ENCODE peak calls at places on chromosomes 7 and 10, in six cellular contexts. C is GM20000, T is GM23338, R is left ventricle myocardium inferior, G is WTC11, F is AG09309. V is an unnamed sample.

GRCh38 chr10:35379226-35380137 is 43.2 kb downstream of the CCNY start:
- DNase-seq in T (peak), F (no peak), C (peak), G (peak), R (peak), V (peak)

GRCh38 chr10:87928996-87929395 is 65.6 kb downstream of the PTEN start:
- DNase-seq in G (no peak), R (no peak), C (peak), T (no peak), F (no peak), V (no peak)

GRCh38 chr10:30445716-30446115 is 11.7 kb downstream of the MAP3K8 start:
- DNase-seq in T (no peak), R (no peak), F (peak), C (no peak), G (no peak), V (peak)

GRCh38 chr10:116849271-116850057 is at the start of gene ENO4:
- DNase-seq in C (peak), R (peak), G (peak), F (peak), T (peak), V (peak)

GRCh38 chr7:47357398-47357797 is 224.5 kb downstream of the TNS3 start:
- DNase-seq in C (no peak), T (no peak), R (no peak), F (no peak), G (no peak), V (no peak)

GRCh38 chr7:104017001-104017400 is 27.5 kb upstream of the RELN start:
- DNase-seq in C (no peak), G (no peak), R (no peak), F (no peak), T (no peak), V (no peak)

GRCh38 chr7:94314526-94314925 is 80.2 kb upstream of the COL1A2 start:
- DNase-seq in R (no peak), G (no peak), T (no peak), C (no peak), F (no peak), V (no peak)

GRCh38 chr10:103915794-103916193 is 2.2 kb downstream of the STN1 start:
- DNase-seq in R (no peak), G (no peak), T (no peak), C (peak), F (no peak), V (peak)

GRCh38 chr10:132878091-132878729 is 64.2 kb downstream of the CFAP46 start:
- DNase-seq in C (no peak), R (no peak), F (no peak), G (peak), T (no peak), V (no peak)

GRCh38 chr7:154735766-154736165 is 267.2 kb downstream of the PAXIP1 start:
- DNase-seq in R (no peak), C (no peak), F (no peak), G (no peak), T (no peak), V (no peak)

GRCh38 chr10:97332586-97333350 is 1.8 kb downstream of the FRAT2 start:
- DNase-seq in F (peak), T (peak), R (no peak), G (peak), C (no peak), V (peak)

GRCh38 chr10:125398270-125398669 is 237.9 kb upstream of the CTBP2 start:
- DNase-seq in R (no peak), T (no peak), F (no peak), C (no peak), G (no peak), V (no peak)

GRCh38 chr7:130884437-130885417 is 150.7 kb upstream of the KLF14 start:
- DNase-seq in R (no peak), F (no peak), C (no peak), G (no peak), T (no peak), V (peak)

GRCh38 chr10:52653510-52653909 is 119.1 kb downstream of the MBL2 start:
- DNase-seq in F (no peak), T (no peak), G (no peak), C (no peak), R (peak), V (peak)

GRCh38 chr7:42219447-42219846 is 17.6 kb downstream of the GLI3 start:
- DNase-seq in R (no peak), F (no peak), G (no peak), C (no peak), T (no peak), V (no peak)

GRCh38 chr10:29784175-29784773 is 149.5 kb upstream of the SVIL start:
- DNase-seq in R (no peak), T (peak), F (peak), G (peak), C (no peak), V (peak)

GRCh38 chr7:51589111-51589510 is 272.5 kb upstream of the COBL start:
- DNase-seq in G (no peak), C (no peak), F (no peak), R (no peak), T (no peak), V (no peak)

GRCh38 chr7:42650171-42650570 is 261.7 kb downstream of the C7orf25 start:
- DNase-seq in C (no peak), F (no peak), R (no peak), G (no peak), T (no peak), V (no peak)

GRCh38 chr7:141045842-141046630 is 27.8 kb upstream of the TMEM178B start:
- DNase-seq in F (no peak), T (no peak), G (no peak), R (no peak), C (no peak), V (peak)

GRCh38 chr7:157432541-157432956 is 95.7 kb downstream of the DNAJB6 start:
- DNase-seq in F (peak), G (peak), T (peak), R (no peak), C (no peak), V (peak)

GRCh38 chr10:113058175-113058961 is 108.3 kb downstream of the TCF7L2 start:
- DNase-seq in G (no peak), R (no peak), F (peak), T (peak), C (no peak), V (peak)

GRCh38 chr10:6729071-6729773 is 149.1 kb upstream of the PRKCQ start:
- DNase-seq in T (no peak), R (peak), C (no peak), G (no peak), F (no peak), V (peak)

GRCh38 chr10:117259279-117259678 is 18.4 kb downstream of the SLC18A2 start:
- DNase-seq in G (no peak), R (no peak), T (no peak), C (no peak), F (no peak), V (no peak)

GRCh38 chr10:118241229-118242137 is 100.6 kb downstream of the FAM204A start:
- DNase-seq in T (peak), G (peak), R (peak), F (peak), C (peak), V (peak)

GRCh38 chr7:145219461-145219860 is 383.6 kb upstream of the TPK1 start:
- DNase-seq in G (no peak), F (no peak), C (no peak), T (no peak), R (no peak), V (no peak)

GRCh38 chr10:119315128-119316001 is 108.0 kb downstream of the GRK5 start:
- DNase-seq in F (peak), C (peak), G (no peak), R (no peak), T (peak), V (peak)

GRCh38 chr10:68813554-68813953 is 13.8 kb upstream of the STOX1 start:
- DNase-seq in C (no peak), F (no peak), T (no peak), G (no peak), R (no peak), V (no peak)

GRCh38 chr7:36736827-36737211 is 12.5 kb upstream of the AOAH start:
- DNase-seq in F (no peak), G (no peak), T (no peak), R (no peak), C (peak), V (no peak)

GRCh38 chr10:97207131-97207530 is 21.4 kb upstream of the SLIT1 start:
- DNase-seq in C (no peak), R (no peak), F (no peak), T (no peak), G (no peak), V (no peak)

GRCh38 chr10:103504181-103504783 is 10.8 kb downstream of the NEURL1 start:
- DNase-seq in F (peak), T (no peak), C (no peak), G (no peak), R (no peak), V (peak)

GRCh38 chr7:12570529-12571461 is at the start of gene SCIN:
- DNase-seq in R (peak), F (no peak), G (peak), C (no peak), T (peak), V (no peak)

GRCh38 chr10:88791924-88792323 is 10.6 kb upstream of the LIPM start:
- DNase-seq in F (no peak), R (no peak), C (peak), T (peak), G (peak), V (peak)

GRCh38 chr10:58590152-58590551 is 77.5 kb downstream of the BICC1 start:
- DNase-seq in C (no peak), T (no peak), F (peak), R (no peak), G (no peak), V (peak)

GRCh38 chr10:101758858-101759257 is 17.1 kb downstream of the FGF8 start:
- DNase-seq in F (no peak), R (no peak), C (no peak), G (no peak), T (no peak), V (no peak)

GRCh38 chr7:112283382-112283910 is 77.0 kb downstream of the ZNF277 start:
- DNase-seq in G (no peak), C (no peak), F (no peak), T (no peak), R (no peak), V (no peak)

GRCh38 chr10:124906551-124907001 is 35.3 kb upstream of the ZRANB1 start:
- DNase-seq in T (no peak), F (peak), R (no peak), C (no peak), G (no peak), V (peak)

GRCh38 chr10:72375585-72375984 is 20.9 kb upstream of the DNAJB12 start:
- DNase-seq in C (no peak), G (peak), F (no peak), T (peak), R (no peak), V (peak)

GRCh38 chr7:98199131-98199530 is 12.1 kb upstream of the BHLHA15 start:
- DNase-seq in C (no peak), R (no peak), F (no peak), G (no peak), T (no peak), V (no peak)

GRCh38 chr10:33334839-33335549 is 527 bp upstream of the NRP1 start:
- DNase-seq in F (peak), T (peak), C (peak), R (peak), G (peak), V (peak)
- TF ChIP-seq CTCF in F (peak), T (peak), C (no peak), R (peak), G (no peak), V (peak)

GRCh38 chr7:45863715-45864114 is 9.2 kb downstream of the CCDC201 start:
- DNase-seq in R (no peak), G (peak), F (no peak), T (peak), C (no peak), V (no peak)
- TF ChIP-seq CTCF in R (no peak), G (no peak), F (peak), T (peak), C (no peak), V (peak)

DNA sequence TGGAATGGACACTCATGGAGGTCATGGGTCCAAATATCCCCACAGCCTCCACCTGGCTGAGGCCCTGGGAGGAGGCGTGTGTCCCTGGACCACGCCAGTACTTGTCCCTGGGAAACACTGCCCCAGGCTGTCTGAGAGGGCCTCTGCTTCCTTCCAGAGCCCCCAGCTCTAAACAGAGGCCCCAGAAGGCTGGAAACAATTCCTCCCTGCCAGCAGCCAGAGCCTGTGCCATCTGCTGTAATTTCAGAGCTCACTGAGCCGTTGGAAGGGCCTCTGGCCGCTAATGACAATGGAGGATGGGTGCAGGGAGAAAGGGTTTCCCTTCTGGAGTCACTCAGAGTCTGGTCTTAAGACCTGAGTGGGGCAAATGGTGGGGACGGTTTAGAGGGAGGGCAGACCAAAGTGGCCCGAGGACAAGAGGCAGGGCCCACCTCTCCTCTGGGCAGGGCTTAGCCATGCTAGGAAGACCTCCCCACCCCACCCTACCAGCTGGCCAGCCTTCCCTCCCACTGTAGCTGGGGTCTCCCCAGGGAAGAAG is 7.1 kb downstream of the CHAT start:
- DNase-seq in F (no peak), T (no peak), R (no peak), G (peak), C (no peak), V (no peak)
- TF ChIP-seq CTCF in F (no peak), T (no peak), R (no peak), G (no peak), C (no peak), V (no peak)

GRCh38 chr7:117313582-117313981 is 9.3 kb downstream of the WNT2 start:
- DNase-seq in G (no peak), R (no peak), T (no peak), C (no peak), F (no peak), V (no peak)

GRCh38 chr7:117308891-117309290 is 14.0 kb downstream of the WNT2 start:
- DNase-seq in R (no peak), C (no peak), F (no peak), T (no peak), G (no peak), V (no peak)

DNA sequence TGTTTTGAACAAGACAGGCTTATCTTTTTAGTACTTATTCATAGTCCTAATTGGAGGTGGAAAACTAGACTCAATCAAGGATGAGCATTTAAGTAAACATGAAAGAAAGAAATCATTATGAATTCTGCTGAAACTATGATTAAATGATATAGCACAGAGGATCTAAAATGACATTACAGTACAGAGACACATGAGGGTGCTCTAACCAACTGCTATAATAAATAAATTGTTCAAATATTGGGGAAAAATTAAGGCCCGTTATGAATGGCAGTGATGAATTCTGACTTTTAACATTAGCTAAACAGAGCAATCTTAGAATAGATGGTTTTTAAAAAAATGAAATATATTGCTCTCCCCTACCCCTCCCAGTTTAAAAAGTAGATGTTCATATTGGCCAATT is 10.3 kb downstream of the WNT2 start:
- DNase-seq in R (no peak), C (no peak), G (no peak), F (no peak), T (no peak), V (no peak)
- TF ChIP-seq CTCF in R (no peak), C (peak), G (no peak), F (peak), T (no peak), V (peak)

GRCh38 chr7:2659556-2660358 is 28.0 kb downstream of the TTYH3 start:
- DNase-seq in R (no peak), G (no peak), T (no peak), C (no peak), F (no peak), V (no peak)

GRCh38 chr7:2662273-2663120 is 25.5 kb upstream of the AMZ1 start:
- DNase-seq in R (no peak), C (no peak), F (no peak), G (no peak), T (no peak), V (no peak)

GRCh38 chr7:2661602-2662272 is 26.3 kb upstream of the AMZ1 start:
- DNase-seq in C (no peak), F (no peak), G (no peak), T (peak), R (no peak), V (no peak)

GRCh38 chr7:2660359-2661095 is 27.5 kb upstream of the AMZ1 start:
- DNase-seq in T (no peak), C (no peak), G (no peak), R (no peak), F (no peak), V (no peak)

DNA sequence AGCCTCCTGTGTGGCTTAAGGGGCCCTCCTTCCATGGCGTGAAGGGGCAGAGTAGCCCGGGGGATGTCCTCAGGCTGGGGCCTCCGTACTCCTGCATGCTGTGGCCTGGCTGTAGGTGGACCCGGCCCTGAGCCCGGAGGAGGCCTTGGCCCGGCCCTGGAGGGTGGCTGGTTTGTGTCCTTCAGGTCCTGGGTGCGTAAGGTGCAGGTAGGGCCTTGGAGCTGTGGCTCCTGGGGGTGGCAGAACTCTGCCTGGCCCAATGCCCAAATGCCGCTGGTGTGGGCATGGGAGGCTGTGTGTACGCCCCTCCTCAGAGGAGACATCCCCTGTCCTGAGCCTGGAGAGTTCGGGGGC is 26.9 kb upstream of the AMZ1 start:
- DNase-seq in F (no peak), R (no peak), T (no peak), C (no peak), G (no peak), V (no peak)
- TF ChIP-seq CTCF in F (no peak), R (no peak), T (no peak), C (no peak), G (no peak), V (no peak)

GRCh38 chr7:7181519-7182155 is 707 bp upstream of the C1GALT1 start:
- DNase-seq in F (no peak), T (peak), G (peak), R (no peak), C (peak), V (no peak)
- TF ChIP-seq CTCF in F (no peak), T (peak), G (no peak), R (no peak), C (peak), V (no peak)

GRCh38 chr10:85851300-85851699 is 515.3 kb downstream of the GRID1 start:
- DNase-seq in C (peak), F (no peak), R (no peak), G (no peak), T (no peak), V (no peak)
- TF ChIP-seq CTCF in C (no peak), F (no peak), R (no peak), G (no peak), T (no peak), V (no peak)

DNA sequence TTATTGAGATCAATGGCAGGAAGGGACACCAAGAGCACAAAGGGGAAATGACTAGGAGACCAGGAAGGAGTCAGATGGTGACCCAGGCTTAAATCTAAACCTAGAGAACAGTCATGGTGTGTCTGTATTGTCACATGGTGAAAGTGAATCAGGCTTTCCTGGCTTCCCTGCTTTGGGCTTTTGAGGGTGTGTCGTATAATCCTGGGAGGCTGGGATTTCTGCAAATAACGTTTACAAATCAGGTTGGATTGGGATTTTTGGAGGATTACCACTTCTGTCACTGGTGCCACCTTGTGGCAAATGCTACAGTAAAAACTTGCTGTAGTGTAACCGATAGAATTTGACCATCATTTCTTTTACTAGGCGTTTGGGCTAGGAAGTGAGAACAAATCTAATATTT is 502.6 kb downstream of the NRG3 start:
- DNase-seq in F (no peak), T (peak), G (peak), R (no peak), C (no peak), V (peak)
- TF ChIP-seq CTCF in F (no peak), T (peak), G (no peak), R (peak), C (no peak), V (peak)

GRCh38 chr7:6106140-6106904 is 75.1 kb downstream of the ANKRD61 start:
- DNase-seq in F (peak), T (peak), C (no peak), G (no peak), R (no peak), V (peak)
- TF ChIP-seq CTCF in F (peak), T (peak), C (no peak), G (no peak), R (peak), V (peak)

GRCh38 chr7:18119985-18120384 is 92.3 kb upstream of the PRPS1L1 start:
- DNase-seq in T (peak), R (no peak), F (no peak), G (peak), C (no peak), V (peak)
- TF ChIP-seq CTCF in T (peak), R (peak), F (peak), G (no peak), C (no peak), V (peak)

V was measured in fibroblast of villous mesenchyme.